ENCODE peak calls at places on chromosomes 12 and 14, in seven cellular contexts. E, Q, V, C, A, B and I are unnamed samples.

GRCh38 chr12:32542550-32543229 is 136.4 kb upstream of the DNM1L start:
- DNase-seq in E (no peak), Q (no peak), V (no peak), C (no peak), A (no peak), B (no peak), I (no peak)

GRCh38 chr12:57479043-57479375 is 657 bp downstream of the ARHGAP9 start:
- DNase-seq in E (no peak), Q (no peak), V (no peak), C (no peak), A (no peak), B (no peak), I (no peak)

GRCh38 chr14:73887116-73887490 is 444 bp downstream of the ZNF410 start:
- DNase-seq in E (no peak), Q (no peak), V (no peak), C (no peak), A (no peak), B (no peak), I (peak; percentile 25)

GRCh38 chr14:59251811-59252771 is 63.6 kb downstream of the DAAM1 start:
- DNase-seq in E (no peak), Q (no peak), V (no peak), C (no peak), A (no peak), B (no peak), I (no peak)

GRCh38 chr12:108729612-108730336 is 1.5 kb downstream of the CORO1C start:
- DNase-seq in E (no peak), Q (no peak), V (no peak), C (no peak), A (no peak), B (peak; percentile 43), I (peak; percentile 37)

GRCh38 chr14:103370087-103370486 is 15.1 kb upstream of the MARK3 start:
- DNase-seq in E (no peak), Q (no peak), V (no peak), C (no peak), A (no peak), B (no peak), I (no peak)

GRCh38 chr12:21644516-21644915 is 13.1 kb downstream of the LDHB start:
- DNase-seq in E (no peak), Q (no peak), V (no peak), C (no peak), A (no peak), B (no peak), I (no peak)

GRCh38 chr12:10001141-10001778 is 2.3 kb upstream of the CLEC1B start:
- DNase-seq in E (no peak), Q (no peak), V (no peak), C (no peak), A (no peak), B (no peak), I (no peak)

GRCh38 chr14:104993808-104994591 is 8.4 kb downstream of the CLBA1 start:
- DNase-seq in E (no peak), Q (no peak), V (no peak), C (no peak), A (no peak), B (no peak), I (no peak)

GRCh38 chr12:510071-510825 is 50.5 kb downstream of the B4GALNT3 start:
- DNase-seq in E (no peak), Q (peak; percentile 57), V (no peak), C (peak; percentile 18), A (no peak), B (peak; percentile 36), I (no peak)

GRCh38 chr12:65624554-65625086 is 199.7 kb upstream of the HMGA2 start:
- DNase-seq in E (no peak), Q (no peak), V (no peak), C (no peak), A (no peak), B (no peak), I (no peak)

GRCh38 chr12:108611884-108612415 is 14.1 kb upstream of the TMEM119 start:
- DNase-seq in E (peak; percentile 72), Q (peak; percentile 89), V (no peak), C (peak; percentile 52), A (peak; percentile 74), B (peak; percentile 56), I (peak; percentile 44)

GRCh38 chr12:48296586-48297396 is 53.9 kb downstream of the ZNF641 start:
- DNase-seq in E (no peak), Q (peak; percentile 70), V (no peak), C (peak; percentile 71), A (peak; percentile 58), B (peak; percentile 56), I (no peak)

GRCh38 chr12:52952082-52952801 is 3.3 kb downstream of the KRT18 start:
- DNase-seq in E (no peak), Q (no peak), V (no peak), C (peak; percentile 64), A (peak; percentile 50), B (no peak), I (no peak)

GRCh38 chr12:38934696-38935095 is 29.3 kb upstream of the CPNE8 start:
- DNase-seq in E (no peak), Q (no peak), V (no peak), C (no peak), A (no peak), B (no peak), I (no peak)

GRCh38 chr14:32197919-32198318 is 3.9 kb upstream of the RNU6-7 start:
- DNase-seq in E (no peak), Q (no peak), V (no peak), C (no peak), A (no peak), B (no peak), I (no peak)

GRCh38 chr14:92987148-92987570 is 64.2 kb downstream of the CHGA start:
- DNase-seq in E (no peak), Q (no peak), V (no peak), C (no peak), A (no peak), B (no peak), I (no peak)

DNA sequence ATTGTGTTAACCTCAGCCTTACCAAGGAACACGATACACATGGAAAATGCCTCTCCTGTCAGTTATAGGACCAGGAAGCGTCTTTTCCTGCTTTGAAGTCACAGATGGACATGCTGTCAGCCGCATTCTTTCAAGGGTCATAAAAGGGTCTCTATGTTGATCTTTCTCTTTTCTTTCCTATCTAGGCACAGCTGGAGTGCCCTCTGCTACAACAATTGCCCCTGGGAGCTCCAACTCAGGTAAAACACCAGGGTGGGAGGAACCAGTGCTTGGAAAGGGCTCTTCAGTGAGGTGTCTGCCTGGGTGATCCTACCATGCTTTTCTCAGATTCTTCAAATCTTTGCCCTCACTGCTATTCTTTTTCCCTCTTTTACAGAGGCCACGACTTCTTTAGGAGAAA is 157.4 kb upstream of the CNTN1 start:
- DNase-seq in E (no peak), Q (no peak), V (no peak), C (no peak), A (no peak), B (no peak), I (no peak)
- TF ChIP-seq RAD21 in E (no peak), Q (no peak), V (no peak), C (no peak), A (no peak), B (no peak), I (no peak)

GRCh38 chr12:56032006-56032405 is 9.7 kb upstream of the RPS26 start:
- DNase-seq in E (no peak), Q (no peak), V (no peak), C (no peak), A (no peak), B (no peak), I (no peak)

GRCh38 chr12:56037161-56037560 is 4.6 kb upstream of the RPS26 start:
- DNase-seq in E (no peak), Q (no peak), V (no peak), C (no peak), A (no peak), B (no peak), I (no peak)

GRCh38 chr12:56038022-56038665 is 3.6 kb upstream of the RPS26 start:
- DNase-seq in E (no peak), Q (no peak), V (no peak), C (no peak), A (no peak), B (no peak), I (no peak)

GRCh38 chr12:56029666-56030293 is 8.9 kb downstream of the IKZF4 start:
- DNase-seq in E (no peak), Q (peak; percentile 52), V (no peak), C (peak; percentile 67), A (peak; percentile 56), B (peak; percentile 76), I (peak; percentile 71)

DNA sequence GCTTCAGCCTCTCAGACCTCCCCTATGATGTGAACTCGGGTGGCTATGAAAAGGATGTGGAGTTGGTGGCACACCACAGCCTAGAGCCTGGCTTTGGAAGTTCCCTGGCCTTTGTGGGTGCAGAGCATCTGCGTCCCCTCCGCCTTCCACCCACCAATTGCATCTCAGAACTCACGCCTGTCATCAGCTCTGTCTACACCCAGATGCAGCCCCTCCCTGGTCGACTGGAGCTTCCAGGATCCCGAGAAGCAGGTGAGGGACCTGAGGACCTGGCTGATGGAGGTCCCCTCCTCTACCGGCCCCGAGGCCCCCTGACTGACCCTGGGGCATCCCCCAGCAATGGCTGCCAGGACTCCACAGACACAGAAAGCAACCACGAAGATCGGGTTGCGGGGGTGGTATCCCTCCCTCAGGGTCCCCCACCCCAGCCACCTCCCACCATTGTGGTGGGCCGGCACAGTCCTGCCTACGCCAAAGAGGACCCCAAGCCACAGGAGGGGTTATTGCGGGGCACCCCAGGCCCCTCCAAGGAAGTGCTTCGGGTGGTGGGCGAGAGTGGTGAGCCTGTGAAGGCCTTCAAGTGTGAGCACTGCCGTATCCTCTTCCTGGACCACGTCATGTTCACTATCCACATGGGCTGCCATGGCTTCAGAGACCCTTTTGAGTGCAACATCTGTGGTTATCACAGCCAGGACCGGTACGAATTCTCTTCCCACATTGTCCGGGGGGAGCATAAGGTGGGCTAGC is 7.0 kb upstream of the RPS26 start:
- DNase-seq in E (no peak), Q (no peak), V (no peak), C (no peak), A (no peak), B (no peak), I (no peak)
- TF ChIP-seq MAX in E (no peak), Q (no peak), V (no peak), C (no peak), A (no peak), B (no peak), I (no peak)

GRCh38 chr12:68564166-68564565 is 46.5 kb upstream of the RAP1B start:
- DNase-seq in E (no peak), Q (no peak), V (no peak), C (no peak), A (no peak), B (no peak), I (no peak)

GRCh38 chr12:68561830-68562229 is 48.9 kb upstream of the RAP1B start:
- DNase-seq in E (no peak), Q (no peak), V (no peak), C (no peak), A (no peak), B (no peak), I (no peak)

GRCh38 chr12:68560823-68561422 is 49.8 kb upstream of the RAP1B start:
- DNase-seq in E (no peak), Q (no peak), V (no peak), C (no peak), A (no peak), B (no peak), I (no peak)

GRCh38 chr12:68568878-68569569 is 41.7 kb upstream of the RAP1B start:
- DNase-seq in E (no peak), Q (no peak), V (no peak), C (no peak), A (no peak), B (no peak), I (no peak)

GRCh38 chr12:68565391-68565903 is 45.3 kb upstream of the RAP1B start:
- DNase-seq in E (no peak), Q (no peak), V (no peak), C (peak; percentile 32), A (no peak), B (no peak), I (no peak)
- TF ChIP-seq RAD21 in E (no peak), Q (no peak), V (no peak), C (no peak), A (no peak), B (no peak), I (no peak)

GRCh38 chr12:112664569-112664968 is 127.0 kb upstream of the RPH3A start:
- DNase-seq in E (no peak), Q (peak; percentile 67), V (no peak), C (peak; percentile 24), A (peak; percentile 25), B (no peak), I (no peak)
- TF ChIP-seq MAX in E (no peak), Q (peak; percentile 25), V (no peak), C (no peak), A (no peak), B (no peak), I (no peak)